ENCODE peak calls at places on chromosomes 2 and 18, in six cellular contexts. J, I, R, F, L and M are unnamed samples.

GRCh38 chr18:35616664-35617423 is 35.3 kb downstream of the GALNT1 start:
- DNase-seq in J (no peak), R (no peak), F (peak), I (no peak), L (peak), M (peak)

GRCh38 chr2:10620481-10620880 is 69.3 kb downstream of the NOL10 start:
- DNase-seq in I (no peak), J (no peak), L (peak), F (no peak), R (no peak), M (peak)

GRCh38 chr2:46268196-46268595 is 29.0 kb upstream of the EPAS1 start:
- DNase-seq in I (no peak), R (no peak), L (peak), F (no peak), J (no peak), M (no peak)

GRCh38 chr2:240405654-240406313 is 29.7 kb upstream of the GPC1 start:
- DNase-seq in I (no peak), F (no peak), L (no peak), J (peak), R (no peak), M (no peak)

GRCh38 chr18:62863629-62864028 is 148.3 kb downstream of the PHLPP1 start:
- DNase-seq in R (no peak), F (no peak), J (no peak), L (peak), I (no peak), M (peak)

GRCh38 chr2:127014630-127015029 is 92.3 kb downstream of the BIN1 start:
- DNase-seq in I (no peak), R (no peak), F (no peak), L (peak), J (no peak), M (peak)

GRCh38 chr2:17162721-17163120 is 355.5 kb downstream of the RAD51AP2 start:
- DNase-seq in J (no peak), L (peak), I (no peak), F (no peak), R (no peak), M (no peak)

GRCh38 chr2:26649992-26650712 is 9.0 kb upstream of the CIB4 start:
- DNase-seq in F (no peak), I (no peak), L (no peak), R (no peak), J (no peak), M (no peak)

GRCh38 chr2:33323957-33324356 is 152.5 kb upstream of the RASGRP3 start:
- DNase-seq in F (no peak), I (no peak), L (no peak), R (no peak), J (no peak), M (no peak)

GRCh38 chr2:48450936-48451602 is 78.9 kb upstream of the STON1 start:
- DNase-seq in I (no peak), F (no peak), R (no peak), J (no peak), L (no peak), M (no peak)

GRCh38 chr2:86072271-86072858 is 33.3 kb downstream of the POLR1A start:
- DNase-seq in L (peak), R (no peak), F (no peak), I (no peak), J (no peak), M (no peak)

GRCh38 chr2:54699665-54700064 is 23.8 kb upstream of the EML6 start:
- DNase-seq in L (no peak), R (no peak), J (no peak), I (no peak), F (no peak), M (no peak)
- H3K14ac ChIP-seq in L (no peak), R (no peak), J (no peak), I (no peak), F (no peak), M (no peak)

GRCh38 chr2:30439879-30440278 is 7.2 kb upstream of the LCLAT1 start:
- DNase-seq in R (no peak), J (no peak), F (no peak), L (no peak), I (no peak), M (no peak)
- H3K14ac ChIP-seq in R (no peak), J (no peak), F (no peak), L (no peak), I (no peak), M (no peak)

GRCh38 chr18:44823782-44824181 is 143.1 kb downstream of the SETBP1 start:
- DNase-seq in L (no peak), J (no peak), F (no peak), R (no peak), I (no peak), M (peak)

GRCh38 chr18:44824884-44825283 is 144.2 kb downstream of the SETBP1 start:
- DNase-seq in L (no peak), I (no peak), J (no peak), R (no peak), F (no peak), M (no peak)

GRCh38 chr18:44830551-44830950 is 149.9 kb downstream of the SETBP1 start:
- DNase-seq in F (no peak), J (no peak), R (no peak), L (peak), I (no peak), M (peak)

GRCh38 chr18:44826418-44827259 is 146.0 kb downstream of the SETBP1 start:
- DNase-seq in F (no peak), R (no peak), I (peak), J (no peak), L (peak), M (peak)

DNA sequence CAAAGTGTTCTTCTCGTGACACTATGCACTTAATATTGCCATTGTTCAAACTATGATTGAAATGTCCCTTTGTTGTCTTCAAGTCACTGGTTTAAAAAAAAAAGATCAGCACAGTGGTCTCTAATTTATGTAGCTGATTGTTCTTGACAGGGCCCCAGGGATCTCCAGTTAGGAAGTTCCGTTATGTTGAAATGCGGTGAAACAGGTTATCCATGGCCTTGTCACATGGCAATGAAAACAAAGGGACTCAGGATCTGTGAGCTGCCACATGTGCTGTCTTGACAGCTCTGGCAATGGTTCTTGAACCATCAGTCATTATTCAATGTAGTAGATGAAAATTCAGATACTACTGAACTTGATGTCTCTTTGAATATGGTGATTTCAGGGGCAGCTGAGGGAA is 147.4 kb downstream of the SETBP1 start:
- DNase-seq in I (no peak), R (no peak), J (no peak), L (no peak), F (peak), M (no peak)
- H3K14ac ChIP-seq in I (no peak), R (no peak), J (no peak), L (no peak), F (no peak), M (no peak)

GRCh38 chr18:56431551-56431950 is 206.8 kb downstream of the TXNL1 start:
- DNase-seq in J (no peak), R (no peak), I (no peak), L (no peak), F (no peak), M (peak)
- H3K14ac ChIP-seq in J (no peak), R (no peak), I (no peak), L (no peak), F (no peak), M (no peak)

DNA sequence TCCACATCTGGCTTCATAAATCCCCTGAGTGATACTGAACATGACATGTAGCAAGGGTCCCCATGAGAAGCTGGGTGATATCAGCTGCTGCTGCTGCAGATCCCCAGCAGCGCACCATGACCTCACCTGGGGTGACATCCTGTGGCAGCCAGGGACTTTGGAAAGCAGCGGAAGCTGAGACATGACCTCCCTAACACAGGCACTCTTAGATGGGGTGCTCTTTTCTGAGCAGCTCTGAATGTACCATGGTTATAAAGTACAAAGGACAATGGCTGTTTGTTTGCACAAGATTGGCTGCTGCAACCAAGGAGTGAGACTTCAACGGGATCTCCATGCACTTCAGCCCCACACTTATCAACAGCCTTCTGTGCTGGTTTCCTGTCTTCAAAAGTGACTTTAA is 74.7 kb upstream of the TMEM200C start:
- DNase-seq in I (no peak), J (no peak), L (no peak), F (no peak), R (no peak), M (no peak)
- H3K14ac ChIP-seq in I (no peak), J (peak), L (no peak), F (no peak), R (no peak), M (no peak)